ENCODE peak calls at places on chromosomes 7 and 10, in eight cellular contexts. Y is hepatocyte, K is PC-9, F is HCT116, E is PC-3, Z is GM23338, O is GM23248, X is SK-N-SH. Q is an unnamed sample.

GRCh38 chr7:6392712-6393666 is 54.8 kb downstream of the DAGLB start:
- DNase-seq in Y (peak; percentile 90), K (peak; percentile 95), F (peak; percentile 69), E (peak; percentile 97), Z (no peak), O (peak; percentile 90), X (no peak), Q (no peak)

GRCh38 chr7:100674441-100675407 is 1.2 kb downstream of the GNB2 start:
- DNase-seq in Y (peak; percentile 60), K (no peak), F (no peak), E (no peak), Z (peak; percentile 67), O (peak; percentile 61), X (peak; percentile 68), Q (peak; percentile 63)

GRCh38 chr10:99854860-99855259 is 72.4 kb downstream of the ABCC2 start:
- DNase-seq in Y (peak; percentile 59), K (no peak), F (peak; percentile 51), E (peak; percentile 62), Z (peak; percentile 69), O (peak; percentile 88), X (peak; percentile 50), Q (peak; percentile 20)

GRCh38 chr10:119113805-119114732 is 10.2 kb downstream of the DENND10 start:
- DNase-seq in Y (peak; percentile 82), K (no peak), F (no peak), E (peak; percentile 54), Z (no peak), O (peak; percentile 95), X (no peak), Q (no peak)

GRCh38 chr7:140645166-140645565 is 4.6 kb upstream of the DENND2A start:
- DNase-seq in Y (no peak), K (no peak), F (no peak), E (no peak), Z (peak; percentile 80), O (no peak), X (peak; percentile 54), Q (no peak)

GRCh38 chr10:86329093-86329710 is 37.4 kb downstream of the GRID1 start:
- DNase-seq in Y (no peak), K (no peak), F (no peak), E (no peak), Z (no peak), O (no peak), X (peak; percentile 65), Q (no peak)

GRCh38 chr10:30583778-30584415 is 45.7 kb downstream of the LYZL2 start:
- DNase-seq in Y (peak; percentile 63), K (peak; percentile 74), F (peak; percentile 57), E (peak; percentile 90), Z (no peak), O (peak; percentile 80), X (no peak), Q (peak; percentile 39)

GRCh38 chr7:158369866-158370265 is 217.8 kb downstream of the PTPRN2 start:
- DNase-seq in Y (no peak), K (no peak), F (no peak), E (no peak), Z (no peak), O (no peak), X (no peak), Q (no peak)

GRCh38 chr10:15725603-15726002 is 5.9 kb upstream of the ITGA8 start:
- DNase-seq in Y (peak; percentile 71), K (no peak), F (peak; percentile 27), E (peak; percentile 48), Z (peak; percentile 56), O (peak; percentile 81), X (peak; percentile 60), Q (peak; percentile 22)

GRCh38 chr10:69479241-69479730 is 28.0 kb downstream of the TSPAN15 start:
- DNase-seq in Y (no peak), K (no peak), F (no peak), E (no peak), Z (no peak), O (no peak), X (peak; percentile 56), Q (no peak)

GRCh38 chr10:29037348-29038113 is 251.3 kb upstream of the LYZL1 start:
- DNase-seq in Y (no peak), K (no peak), F (no peak), E (no peak), Z (no peak), O (no peak), X (no peak), Q (no peak)

GRCh38 chr7:143252002-143252401 is 11.2 kb upstream of the GSTK1 start:
- DNase-seq in Y (no peak), K (no peak), F (no peak), E (no peak), Z (no peak), O (no peak), X (no peak), Q (no peak)

GRCh38 chr10:92064506-92064905 is 140.9 kb downstream of the BTAF1 start:
- DNase-seq in Y (no peak), K (no peak), F (no peak), E (no peak), Z (no peak), O (peak; percentile 37), X (no peak), Q (no peak)

GRCh38 chr7:73865738-73866445 is 4.9 kb downstream of the TMEM270 start:
- DNase-seq in Y (peak; percentile 73), K (peak; percentile 57), F (no peak), E (peak; percentile 67), Z (peak; percentile 69), O (peak; percentile 84), X (peak; percentile 85), Q (peak; percentile 44)

GRCh38 chr7:44981035-44981706 is 2.4 kb upstream of the MYO1G start:
- DNase-seq in Y (no peak), K (no peak), F (no peak), E (no peak), Z (peak; percentile 36), O (no peak), X (peak; percentile 24), Q (no peak)

GRCh38 chr7:70408477-70408876 is 723.5 kb upstream of the GALNT17 start:
- DNase-seq in Y (no peak), K (no peak), F (no peak), E (no peak), Z (no peak), O (no peak), X (no peak), Q (peak; percentile 75)
- H3K9me2 ChIP-seq in Y (no peaks in the 10 kb centered on the region), K (no peaks in the 10 kb centered on the region), F (no peaks in the 10 kb centered on the region), E (no peaks in the 10 kb centered on the region), Z (no peaks in the 10 kb centered on the region), O (no peaks in the 10 kb centered on the region), X (no peaks in the 10 kb centered on the region), Q (no peaks in the 10 kb centered on the region)

DNA sequence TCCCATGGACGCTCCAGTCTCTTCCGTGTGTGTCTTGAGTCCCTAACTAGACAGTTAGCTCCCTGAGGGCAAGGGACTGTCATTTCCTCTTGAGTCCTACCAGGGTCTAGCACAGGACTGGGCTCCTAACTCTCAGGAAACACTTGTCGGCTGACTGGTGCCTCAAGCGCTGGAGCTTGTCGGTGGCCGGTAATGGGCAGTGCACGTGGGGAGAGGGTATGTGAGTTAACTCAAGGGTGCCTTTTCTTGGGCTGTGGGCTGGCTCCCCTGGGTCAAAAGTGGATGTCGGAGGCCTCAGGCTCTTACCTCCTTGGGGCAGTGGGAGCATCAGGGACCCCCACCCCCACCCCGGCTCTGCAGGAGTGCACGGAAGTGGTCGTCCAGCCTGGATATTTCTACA is 32.9 kb downstream of the ZNF775 start:
- DNase-seq in Y (no peak), K (no peak), F (no peak), E (no peak), Z (no peak), O (no peak), X (peak; percentile 21), Q (no peak)
- H3K9me2 ChIP-seq in Y (no peaks in the 10 kb centered on the region), K (no peaks in the 10 kb centered on the region), F (no peaks in the 10 kb centered on the region), E (no peaks in the 10 kb centered on the region), Z (no peaks in the 10 kb centered on the region), O (no peaks in the 10 kb centered on the region), X (no peaks in the 10 kb centered on the region), Q (no peaks in the 10 kb centered on the region)

GRCh38 chr7:133482626-133483025 is 229.7 kb downstream of the EXOC4 start:
- DNase-seq in Y (no peak), K (no peak), F (no peak), E (no peak), Z (no peak), O (no peak), X (no peak), Q (no peak)
- H3K9me2 ChIP-seq in Y (no peaks in the 10 kb centered on the region), K (no peaks in the 10 kb centered on the region), F (no peaks in the 10 kb centered on the region), E (no peaks in the 10 kb centered on the region), Z (no peaks in the 10 kb centered on the region), O (no peaks in the 10 kb centered on the region), X (no peaks in the 10 kb centered on the region), Q (no peaks in the 10 kb centered on the region)

GRCh38 chr10:84265378-84265777 is 20.5 kb downstream of the RGR start:
- DNase-seq in Y (no peak), K (no peak), F (no peak), E (no peak), Z (no peak), O (no peak), X (no peak), Q (no peak)
- H3K9me2 ChIP-seq in Y (no peaks in the 10 kb centered on the region), K (no peaks in the 10 kb centered on the region), F (no peaks in the 10 kb centered on the region), E (no peaks in the 10 kb centered on the region), Z (no peaks in the 10 kb centered on the region), O (no peaks in the 10 kb centered on the region), X (no peaks in the 10 kb centered on the region), Q (no peaks in the 10 kb centered on the region)

Q was measured in OCI-LY7.